ENCODE peak calls at places on chromosomes 13 and 19, in ten cellular contexts. Z, U, N, L, J, Q, B, H, W and D are unnamed samples.

GRCh38 chr13:75341025-75341424 is 140.9 kb downstream of the TBC1D4 start:
- DNase-seq in B (no peak), U (no peak), W (peak), Q (no peak), Z (no peak), H (no peak), L (no peak), J (no peak), N (no peak), D (peak)

GRCh38 chr13:48585456-48585840 is 52.6 kb upstream of the RCBTB2 start:
- DNase-seq in L (peak), N (no peak), Q (peak), B (no peak), H (no peak), U (peak), J (no peak), W (no peak), Z (no peak), D (no peak)

GRCh38 chr13:95704510-95704909 is 27.6 kb downstream of the DNAJC3 start:
- DNase-seq in W (no peak), J (no peak), L (no peak), B (no peak), U (peak), Q (no peak), Z (no peak), N (no peak), H (no peak), D (no peak)

GRCh38 chr13:40640845-40641458 is 25.5 kb downstream of the FOXO1 start:
- DNase-seq in B (no peak), J (no peak), U (no peak), L (no peak), H (peak), Z (no peak), W (no peak), Q (no peak), N (no peak), D (no peak)

GRCh38 chr13:65499251-65499650 is 1730.9 kb downstream of the PCDH9 start:
- DNase-seq in B (no peak), L (no peak), Z (no peak), H (no peak), W (no peak), J (no peak), Q (no peak), N (no peak), U (no peak), D (no peak)

GRCh38 chr13:94236132-94236531 is 243.3 kb downstream of the DCT start:
- DNase-seq in W (no peak), U (no peak), N (no peak), B (no peak), L (no peak), Q (no peak), Z (no peak), H (no peak), J (no peak), D (no peak)

GRCh38 chr13:99816321-99816720 is 155.2 kb downstream of the ZIC5 start:
- DNase-seq in H (no peak), L (no peak), B (no peak), N (no peak), Q (no peak), J (no peak), W (no peak), Z (no peak), U (no peak), D (no peak)

GRCh38 chr13:24050292-24050711 is 110.2 kb upstream of the SPATA13 start:
- DNase-seq in H (no peak), Z (peak), Q (peak), J (no peak), L (peak), W (no peak), U (peak), N (peak), B (no peak), D (no peak)

GRCh38 chr19:5038631-5039271 is 69.8 kb downstream of the KDM4B start:
- DNase-seq in B (no peak), J (no peak), H (no peak), W (peak), N (no peak), Z (no peak), L (peak), U (peak), Q (peak), D (no peak)

GRCh38 chr13:39938591-39938990 is 283.1 kb downstream of the COG6 start:
- DNase-seq in L (no peak), U (no peak), B (no peak), J (no peak), W (no peak), N (no peak), Q (no peak), H (no peak), Z (no peak), D (no peak)

GRCh38 chr19:19224150-19224851 is 12.5 kb downstream of the NCAN start:
- DNase-seq in W (no peak), J (no peak), L (no peak), H (no peak), Q (no peak), N (no peak), U (no peak), B (no peak), Z (no peak), D (no peak)

GRCh38 chr19:46860125-46860845 is 512 bp upstream of the ARHGAP35 start:
- DNase-seq in L (peak), U (peak), H (peak), Q (peak), B (peak), W (peak), J (peak), N (peak), Z (peak), D (peak)
- TF ChIP-seq CTCF in L (no peak), U (no peak), H (no peak), Q (no peak), B (no peak), W (no peak), J (peak), N (no peak), Z (no peak), D (no peak)

DNA sequence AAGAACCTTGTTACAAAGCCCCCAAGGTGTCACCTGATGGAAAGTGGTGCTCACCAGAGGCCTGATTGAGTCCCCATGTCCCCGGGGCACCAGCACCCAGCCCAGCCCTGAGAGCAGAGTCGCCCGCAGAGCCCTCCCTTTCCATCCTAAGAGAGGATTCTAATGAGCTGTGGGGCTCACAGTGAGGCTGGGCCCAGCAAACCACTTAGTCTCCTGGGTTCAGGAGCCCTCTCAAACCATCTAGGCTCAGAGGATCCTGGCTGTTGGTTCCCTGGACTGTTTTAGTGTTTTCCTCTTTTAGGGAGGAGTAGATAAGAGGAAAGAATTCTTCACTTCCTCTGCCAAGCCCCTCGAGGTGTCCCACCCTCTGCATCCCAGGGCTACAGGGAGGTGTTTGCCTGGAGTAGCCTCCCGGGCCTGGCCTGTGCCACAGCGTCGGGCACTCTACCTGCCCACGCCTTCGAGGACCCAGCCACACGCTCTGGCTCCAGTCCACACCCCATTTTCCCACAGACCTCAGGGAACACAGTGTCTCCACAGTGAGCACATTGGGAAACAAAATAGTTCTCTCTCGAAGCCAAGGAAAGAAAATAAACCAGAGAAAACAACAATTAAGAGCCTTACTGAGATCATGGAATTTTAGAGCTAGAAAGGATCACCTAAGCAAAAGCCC is 34.4 kb downstream of the DHRS12 start:
- DNase-seq in J (peak), U (peak), H (no peak), Z (no peak), B (peak), N (no peak), Q (peak), W (no peak), L (peak), D (no peak)
- TF ChIP-seq CTCF in J (no peak), U (no peak), H (no peak), Z (no peak), B (no peak), N (no peak), Q (no peak), W (no peak), L (no peak), D (no peak)

GRCh38 chr19:40693150-40693788 is 2.8 kb upstream of the NUMBL start:
- DNase-seq in J (no peak), W (no peak), Z (no peak), Q (no peak), L (no peak), B (no peak), H (no peak), U (no peak), N (no peak), D (no peak)
- TF ChIP-seq CTCF in J (no peak), W (no peak), Z (no peak), Q (no peak), L (no peak), B (no peak), H (no peak), U (no peak), N (no peak), D (no peak)

DNA sequence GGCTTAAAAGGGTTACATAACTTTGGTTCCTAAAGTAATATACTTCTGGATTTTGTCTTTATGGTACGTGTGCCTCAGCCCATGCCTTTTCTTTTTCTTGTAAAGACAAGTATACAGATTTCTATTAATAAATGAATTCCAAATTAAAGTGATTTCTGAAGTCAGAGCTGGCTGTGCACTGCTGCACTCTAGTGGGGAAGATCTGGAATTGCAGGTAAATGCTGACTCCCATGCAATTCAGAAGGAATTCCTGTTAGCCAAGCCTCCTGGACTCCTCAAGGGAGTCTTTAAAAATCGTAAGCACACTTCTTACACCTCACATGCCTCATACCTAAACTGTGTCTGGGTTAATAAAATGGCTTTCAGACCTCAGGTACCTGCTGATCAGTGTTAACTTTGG is 118.4 kb upstream of the SLC7A1 start:
- DNase-seq in Q (peak), H (peak), L (peak), W (peak), J (no peak), U (no peak), N (peak), B (no peak), Z (no peak), D (no peak)
- TF ChIP-seq CTCF in Q (peak), H (peak), L (peak), W (peak), J (no peak), U (peak), N (peak), B (peak), Z (no peak), D (peak)

GRCh38 chr19:39345956-39346355 is 3.7 kb downstream of the SAMD4B start:
- DNase-seq in B (no peak), L (no peak), N (no peak), W (no peak), H (no peak), J (no peak), Z (no peak), Q (no peak), U (no peak), D (no peak)

GRCh38 chr19:39342647-39343305 is 555 bp downstream of the SAMD4B start:
- DNase-seq in L (no peak), B (no peak), Q (peak), J (no peak), Z (peak), N (no peak), H (no peak), W (no peak), U (peak), D (no peak)

GRCh38 chr19:39341720-39342604 is at the start of gene SAMD4B:
- DNase-seq in J (peak), W (peak), N (peak), B (peak), U (peak), Z (peak), L (peak), H (peak), Q (peak), D (peak)

GRCh38 chr19:39339636-39340035 is 2.6 kb upstream of the SAMD4B start:
- DNase-seq in N (no peak), W (no peak), L (no peak), Z (no peak), Q (no peak), H (no peak), B (no peak), J (no peak), U (no peak), D (no peak)

GRCh38 chr19:39341122-39341719 is 1.0 kb upstream of the SAMD4B start:
- DNase-seq in N (no peak), J (peak), W (peak), Q (no peak), U (peak), Z (peak), H (no peak), B (no peak), L (no peak), D (no peak)
- TF ChIP-seq CTCF in N (no peak), J (no peak), W (no peak), Q (no peak), U (no peak), Z (no peak), H (no peak), B (no peak), L (peak), D (no peak)

GRCh38 chr19:42113641-42114348 is 18.5 kb downstream of the POU2F2 start:
- DNase-seq in B (no peak), N (peak), Q (peak), L (peak), J (peak), W (peak), U (peak), Z (no peak), H (peak), D (peak)
- TF ChIP-seq CTCF in B (no peak), N (no peak), Q (peak), L (peak), J (no peak), W (peak), U (peak), Z (no peak), H (no peak), D (no peak)